ENCODE peak calls at places on chromosomes 1 and 21, in seven cellular contexts. Y is IMR-90, I is mesendoderm, W is mesenchymal stem cell, Q is neuronal stem cell, E is H9, A is trophoblast cell. H is an unnamed sample.
A peak's percentile ranks its signal among the peaks of the same experiment; 100 is the strongest.

GRCh38 chr1:226397011-226397926 is 10.6 kb downstream of the PARP1 start:
- DNase-seq in Y (no peak), I (peak; percentile 3), W (no peak), Q (no peak), E (no peak), A (no peak), H (no peak)

GRCh38 chr1:231040019-231040799 is at the start of gene FAM89A:
- DNase-seq in Y (no peak), I (peak; percentile 23), W (peak; percentile 51), Q (peak; percentile 35), E (peak; percentile 57), A (peak; percentile 68), H (peak; percentile 76)

GRCh38 chr1:66532798-66533783 is 862 bp upstream of the SGIP1 start:
- DNase-seq in Y (peak; percentile 98), I (peak; percentile 47), W (peak; percentile 93), Q (peak; percentile 38), E (peak; percentile 39), A (peak; percentile 21), H (no peak)

GRCh38 chr1:22618056-22618455 is 18.4 kb upstream of the C1QA start:
- DNase-seq in Y (no peak), I (no peak), W (no peak), Q (no peak), E (no peak), A (no peak), H (no peak)

GRCh38 chr1:91804546-91805023 is 81.4 kb downstream of the TGFBR3 start:
- DNase-seq in Y (no peak), I (no peak), W (peak; percentile 54), Q (no peak), E (no peak), A (peak; percentile 85), H (no peak)

GRCh38 chr1:160400646-160401486 is 502 bp downstream of the VANGL2 start:
- DNase-seq in Y (no peak), I (no peak), W (peak; percentile 17), Q (peak; percentile 74), E (peak; percentile 45), A (no peak), H (no peak)

GRCh38 chr1:25198731-25199231 is 33.5 kb downstream of the SYF2 start:
- DNase-seq in Y (no peak), I (no peak), W (no peak), Q (no peak), E (no peak), A (no peak), H (no peak)

GRCh38 chr1:98467122-98467521 is 194.4 kb upstream of the SNX7 start:
- DNase-seq in Y (no peak), I (no peak), W (no peak), Q (no peak), E (no peak), A (no peak), H (no peak)

GRCh38 chr1:3471356-3472087 is 17.1 kb downstream of the ARHGEF16 start:
- DNase-seq in Y (peak; percentile 53), I (peak; percentile 95), W (peak; percentile 80), Q (peak; percentile 68), E (peak; percentile 93), A (peak; percentile 99), H (peak; percentile 73)

GRCh38 chr1:151371340-151371739 is 1.2 kb downstream of the SELENBP1 start:
- DNase-seq in Y (peak; percentile 26), I (no peak), W (peak; percentile 25), Q (no peak), E (no peak), A (no peak), H (no peak)

GRCh38 chr1:96872757-96873156 is 151.2 kb downstream of the PTBP2 start:
- DNase-seq in Y (no peak), I (peak; percentile 41), W (no peak), Q (no peak), E (peak; percentile 28), A (no peak), H (no peak)

GRCh38 chr1:76868154-76868882 is 1.0 kb downstream of the ST6GALNAC5 start:
- DNase-seq in Y (peak; percentile 29), I (peak; percentile 80), W (peak; percentile 14), Q (peak; percentile 58), E (peak; percentile 64), A (peak; percentile 48), H (no peak)

GRCh38 chr1:94675373-94675772 is 133.8 kb upstream of the F3 start:
- DNase-seq in Y (peak; percentile 95), I (no peak), W (peak; percentile 82), Q (no peak), E (no peak), A (no peak), H (no peak)

GRCh38 chr21:42392731-42393442 is 3.0 kb downstream of the TMPRSS3 start:
- DNase-seq in Y (no peak), I (no peak), W (no peak), Q (no peak), E (no peak), A (peak; percentile 79), H (no peak)

GRCh38 chr1:96400074-96400473 is 321.5 kb upstream of the PTBP2 start:
- DNase-seq in Y (no peak), I (no peak), W (no peak), Q (no peak), E (no peak), A (no peak), H (no peak)

GRCh38 chr1:54069792-54070548 is 16.6 kb downstream of the TCEANC2 start:
- DNase-seq in Y (peak; percentile 67), I (peak; percentile 57), W (peak; percentile 76), Q (peak; percentile 14), E (no peak), A (peak; percentile 38), H (no peak)

GRCh38 chr21:46153259-46154154 is 1.9 kb downstream of the FTCD start:
- DNase-seq in Y (no peak), I (peak; percentile 83), W (peak; percentile 43), Q (peak; percentile 54), E (peak; percentile 80), A (no peak), H (peak; percentile 29)

GRCh38 chr1:56374026-56374974 is 205.1 kb downstream of the PLPP3 start:
- DNase-seq in Y (peak; percentile 45), I (no peak), W (no peak), Q (no peak), E (no peak), A (peak; percentile 40), H (no peak)

GRCh38 chr1:26237230-26237966 is 3.4 kb downstream of the CEP85 start:
- DNase-seq in Y (peak; percentile 33), I (no peak), W (peak; percentile 63), Q (no peak), E (no peak), A (peak; percentile 8), H (no peak)

GRCh38 chr1:231194476-231194842 is 32.6 kb downstream of the TRIM67 start:
- DNase-seq in Y (no peak), I (no peak), W (no peak), Q (no peak), E (no peak), A (peak; percentile 17), H (no peak)

GRCh38 chr1:56171670-56172069 is 407.7 kb downstream of the PLPP3 start:
- DNase-seq in Y (no peak), I (no peak), W (no peak), Q (no peak), E (no peak), A (no peak), H (no peak)

GRCh38 chr1:16440150-16440479 is 409 bp upstream of the NECAP2 start:
- DNase-seq in Y (no peak), I (no peak), W (no peak), Q (no peak), E (no peak), A (no peak), H (no peak)

GRCh38 chr1:21324368-21325137 is 34.3 kb upstream of the ECE1 start:
- DNase-seq in Y (peak; percentile 91), I (peak; percentile 93), W (peak; percentile 95), Q (no peak), E (no peak), A (peak; percentile 89), H (no peak)

GRCh38 chr1:189782280-189782679 is 695.4 kb downstream of the BRINP3 start:
- DNase-seq in Y (no peak), I (no peak), W (no peak), Q (no peak), E (no peak), A (no peak), H (no peak)

GRCh38 chr1:38370716-38371504 is 324.3 kb upstream of the POU3F1 start:
- DNase-seq in Y (no peak), I (no peak), W (no peak), Q (no peak), E (peak; percentile 50), A (peak; percentile 1), H (no peak)

GRCh38 chr1:105997516-105997915 is 1059.0 kb upstream of the PRMT6 start:
- DNase-seq in Y (no peak), I (no peak), W (no peak), Q (no peak), E (no peak), A (no peak), H (no peak)
- H3K4ac ChIP-seq in Y (no peak overlapping the region), I (no peak overlapping the region), W (no peak overlapping the region), Q (no peak overlapping the region), E (no peak overlapping the region), A (no peak overlapping the region), H (no peak overlapping the region)

DNA sequence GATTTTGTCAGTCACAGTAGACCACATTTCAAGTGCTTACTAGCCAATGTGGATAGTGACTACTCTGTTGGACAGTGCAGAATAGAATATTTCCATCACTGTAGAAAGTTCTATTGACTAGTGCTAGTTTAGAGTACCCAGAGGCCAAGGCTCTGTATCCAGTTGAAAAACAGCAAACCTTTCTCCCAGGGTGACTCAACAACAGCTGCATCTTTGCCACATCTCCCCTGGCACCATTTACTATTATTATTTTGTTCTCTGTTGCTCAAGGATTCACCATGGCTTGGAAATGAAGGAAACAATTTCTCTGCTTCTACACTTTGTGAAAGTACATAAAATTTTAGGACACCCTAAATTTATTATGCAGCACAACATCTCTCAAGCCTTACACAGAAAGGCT is 85.3 kb upstream of the WDR26 start:
- DNase-seq in Y (peak; percentile 17), I (no peak), W (no peak), Q (no peak), E (no peak), A (no peak), H (no peak)
- H3K4ac ChIP-seq in Y (no peak overlapping the region), I (no peak overlapping the region), W (no peak overlapping the region), Q (no peak overlapping the region), E (no peak overlapping the region), A (no peak overlapping the region), H (no peak overlapping the region)

GRCh38 chr1:101262601-101263348 is 26.0 kb downstream of the S1PR1 start:
- DNase-seq in Y (no peak), I (peak; percentile 22), W (peak; percentile 24), Q (no peak), E (no peak), A (no peak), H (no peak)
- H3K4ac ChIP-seq in Y (no peak overlapping the region), I (no peak overlapping the region), W (no peak overlapping the region), Q (no peak overlapping the region), E (no peak overlapping the region), A (no peak overlapping the region), H (no peak overlapping the region)

GRCh38 chr21:34550400-34550799 is 38.4 kb upstream of the KCNE1 start:
- DNase-seq in Y (no peak), I (no peak), W (no peak), Q (no peak), E (no peak), A (no peak), H (no peak)

GRCh38 chr21:34557261-34557660 is 45.3 kb upstream of the KCNE1 start:
- DNase-seq in Y (no peak), I (no peak), W (no peak), Q (no peak), E (no peak), A (no peak), H (no peak)

GRCh38 chr21:34552324-34553198 is 40.6 kb upstream of the KCNE1 start:
- DNase-seq in Y (no peak), I (no peak), W (peak; percentile 19), Q (no peak), E (no peak), A (peak; percentile 90), H (no peak)

GRCh38 chr21:34554227-34554626 is 42.2 kb upstream of the KCNE1 start:
- DNase-seq in Y (no peak), I (no peak), W (no peak), Q (no peak), E (no peak), A (no peak), H (no peak)

GRCh38 chr21:34553199-34553952 is 41.4 kb upstream of the KCNE1 start:
- DNase-seq in Y (peak; percentile 82), I (peak; percentile 79), W (peak; percentile 77), Q (no peak), E (no peak), A (peak; percentile 65), H (no peak)
- H3K4ac ChIP-seq in Y (peak overlapping the region; percentile 96), I (no peak overlapping the region), W (no peak overlapping the region), Q (no peak overlapping the region), E (no peak overlapping the region), A (no peak overlapping the region), H (no peak overlapping the region)

H was measured in H1.